ENCODE peak calls at places on chromosomes 6 and 20, in nine cellular contexts. S, V, C, W, K, M, H, E and Q are unnamed samples. For H3K9me3, the result is how much of the 10 kb centered on the place peaks cover.

GRCh38 chr6:2231438-2231837 is 14.0 kb downstream of the GMDS start:
- DNase-seq in S (no peak), V (no peak), C (no peak), W (no peak), K (no peak), M (no peak), H (no peak), E (no peak), Q (no peak)

GRCh38 chr20:3193806-3194616 is 10.5 kb downstream of the DDRGK1 start:
- DNase-seq in S (no peak), V (no peak), C (no peak), W (no peak), K (no peak), M (no peak), H (no peak), E (no peak), Q (peak)

GRCh38 chr20:1423625-1424106 is 30.8 kb upstream of the FKBP1A start:
- DNase-seq in S (peak), V (peak), C (no peak), W (no peak), K (peak), M (peak), H (peak), E (no peak), Q (no peak)

GRCh38 chr6:137968901-137969300 is 101.8 kb downstream of the TNFAIP3 start:
- DNase-seq in S (no peak), V (no peak), C (no peak), W (no peak), K (no peak), M (no peak), H (no peak), E (no peak), Q (no peak)

GRCh38 chr6:161406633-161407032 is 132.8 kb upstream of the AGPAT4 start:
- DNase-seq in S (no peak), V (no peak), C (no peak), W (no peak), K (no peak), M (no peak), H (no peak), E (no peak), Q (no peak)

GRCh38 chr6:74931567-74931966 is 274.3 kb downstream of the COL12A1 start:
- DNase-seq in S (no peak), V (no peak), C (no peak), W (no peak), K (no peak), M (no peak), H (no peak), E (no peak), Q (no peak)

GRCh38 chr6:50077385-50077784 is 27.7 kb upstream of the DEFB112 start:
- DNase-seq in S (no peak), V (no peak), C (no peak), W (no peak), K (no peak), M (no peak), H (no peak), E (no peak), Q (no peak)

GRCh38 chr6:105072799-105073199 is 107.0 kb downstream of the POPDC3 start:
- DNase-seq in S (peak), V (no peak), C (no peak), W (no peak), K (no peak), M (no peak), H (no peak), E (no peak), Q (no peak)

GRCh38 chr20:53927990-53928389 is 142.4 kb downstream of the BCAS1 start:
- DNase-seq in S (no peak), V (no peak), C (no peak), W (no peak), K (no peak), M (no peak), H (no peak), E (no peak), Q (no peak)

GRCh38 chr6:107154131-107154906 is 39.0 kb upstream of the BEND3 start:
- DNase-seq in S (peak), V (no peak), C (no peak), W (no peak), K (no peak), M (no peak), H (peak), E (no peak), Q (no peak)

GRCh38 chr20:32484221-32485125 is 100.7 kb downstream of the NOL4L start:
- DNase-seq in S (no peak), V (peak), C (peak), W (peak), K (peak), M (peak), H (no peak), E (no peak), Q (peak)

GRCh38 chr20:50126662-50127061 is 13.7 kb upstream of the UBE2V1 start:
- DNase-seq in S (no peak), V (no peak), C (no peak), W (peak), K (no peak), M (no peak), H (peak), E (no peak), Q (peak)

GRCh38 chr20:24208652-24209051 is 220.1 kb upstream of the GGTLC1 start:
- DNase-seq in S (peak), V (peak), C (no peak), W (no peak), K (no peak), M (no peak), H (no peak), E (no peak), Q (no peak)

GRCh38 chr6:43144879-43145278 is 26.2 kb upstream of the SRF start:
- DNase-seq in S (no peak), V (no peak), C (no peak), W (no peak), K (no peak), M (no peak), H (no peak), E (no peak), Q (no peak)

GRCh38 chr6:93746892-93747291 is 327.5 kb upstream of the EPHA7 start:
- DNase-seq in S (no peak), V (no peak), C (no peak), W (no peak), K (no peak), M (no peak), H (no peak), E (no peak), Q (no peak)

GRCh38 chr6:151292974-151293373 is 53.2 kb downstream of the AKAP12 start:
- DNase-seq in S (no peak), V (no peak), C (no peak), W (no peak), K (no peak), M (no peak), H (no peak), E (no peak), Q (no peak)

GRCh38 chr6:44061375-44062104 is 65.7 kb downstream of the MRPL14 start:
- DNase-seq in S (no peak), V (no peak), C (no peak), W (no peak), K (no peak), M (no peak), H (no peak), E (no peak), Q (no peak)

GRCh38 chr6:9761220-9761619 is 653.7 kb downstream of the TFAP2A start:
- DNase-seq in S (no peak), V (no peak), C (no peak), W (no peak), K (no peak), M (no peak), H (no peak), E (no peak), Q (no peak)

GRCh38 chr6:116633685-116634084 is 17.4 kb downstream of the RSPH4A start:
- DNase-seq in S (peak), V (no peak), C (no peak), W (no peak), K (no peak), M (no peak), H (peak), E (no peak), Q (no peak)

GRCh38 chr6:148530394-148530923 is 187.8 kb downstream of the SASH1 start:
- DNase-seq in S (no peak), V (peak), C (no peak), W (no peak), K (no peak), M (peak), H (no peak), E (no peak), Q (no peak)

GRCh38 chr6:139409026-139409425 is 34.6 kb upstream of the CITED2 start:
- DNase-seq in S (no peak), V (no peak), C (no peak), W (no peak), K (no peak), M (no peak), H (no peak), E (no peak), Q (no peak)

GRCh38 chr6:32475392-32476206 is 35.9 kb downstream of the HLA-DRA start:
- DNase-seq in S (no peak), V (no peak), C (no peak), W (no peak), K (no peak), M (peak), H (no peak), E (no peak), Q (no peak)

GRCh38 chr20:63284981-63285524 is 7.9 kb upstream of the COL20A1 start:
- DNase-seq in S (no peak), V (no peak), C (no peak), W (peak), K (no peak), M (no peak), H (no peak), E (no peak), Q (no peak)

GRCh38 chr20:17556842-17557674 is 12.8 kb upstream of the DSTN start:
- DNase-seq in S (no peak), V (no peak), C (no peak), W (peak), K (peak), M (peak), H (peak), E (peak), Q (peak)

GRCh38 chr6:105835373-105835772 is 250.8 kb upstream of the PRDM1 start:
- DNase-seq in S (peak), V (peak), C (no peak), W (no peak), K (no peak), M (peak), H (no peak), E (no peak), Q (no peak)

GRCh38 chr6:356828-357251 is 34.7 kb upstream of the IRF4 start:
- DNase-seq in S (no peak), V (no peak), C (no peak), W (no peak), K (no peak), M (no peak), H (no peak), E (no peak), Q (peak)

GRCh38 chr20:4766631-4767030 is 44.9 kb downstream of the PRND start:
- DNase-seq in S (no peak), V (no peak), C (no peak), W (no peak), K (no peak), M (no peak), H (peak), E (no peak), Q (no peak)

GRCh38 chr6:96626749-96627353 is 63.9 kb downstream of the FHL5 start:
- DNase-seq in S (peak), V (peak), C (no peak), W (no peak), K (no peak), M (peak), H (no peak), E (no peak), Q (no peak)
- TF ChIP-seq CTCF in S (peak), V (peak), C (peak), W (peak), K (peak), M (peak), H (peak), E (no peak), Q (peak)

GRCh38 chr6:170179925-170180324 is 111.0 kb downstream of the DLL1 start:
- DNase-seq in S (no peak), V (no peak), C (no peak), W (no peak), K (no peak), M (no peak), H (peak), E (no peak), Q (peak)
- H3K9me3 ChIP-seq in S (under half), V (under half), C (under half), W (under half), K (under half), M (under half), H (under half), E (under half), Q (under half)

GRCh38 chr6:33607784-33608161 is 13.3 kb upstream of the ITPR3 start:
- DNase-seq in S (peak), V (no peak), C (no peak), W (peak), K (peak), M (no peak), H (no peak), E (no peak), Q (no peak)
- TF ChIP-seq CTCF in S (peak), V (peak), C (no peak), W (peak), K (peak), M (no peak), H (no peak), E (no peak), Q (peak)

GRCh38 chr6:125826695-125827463 is 36.1 kb downstream of the NCOA7 start:
- DNase-seq in S (no peak), V (no peak), C (no peak), W (no peak), K (no peak), M (no peak), H (no peak), E (no peak), Q (no peak)
- H3K9me3 ChIP-seq in S (under half), V (under half), C (under half), W (under half), K (under half), M (under half), H (under half), E (under half), Q (under half)

GRCh38 chr20:46011631-46012482 is 3.1 kb downstream of the MMP9 start:
- DNase-seq in S (peak), V (no peak), C (peak), W (peak), K (peak), M (peak), H (peak), E (no peak), Q (peak)
- TF ChIP-seq CTCF in S (peak), V (peak), C (no peak), W (no peak), K (no peak), M (peak), H (no peak), E (no peak), Q (peak)

DNA sequence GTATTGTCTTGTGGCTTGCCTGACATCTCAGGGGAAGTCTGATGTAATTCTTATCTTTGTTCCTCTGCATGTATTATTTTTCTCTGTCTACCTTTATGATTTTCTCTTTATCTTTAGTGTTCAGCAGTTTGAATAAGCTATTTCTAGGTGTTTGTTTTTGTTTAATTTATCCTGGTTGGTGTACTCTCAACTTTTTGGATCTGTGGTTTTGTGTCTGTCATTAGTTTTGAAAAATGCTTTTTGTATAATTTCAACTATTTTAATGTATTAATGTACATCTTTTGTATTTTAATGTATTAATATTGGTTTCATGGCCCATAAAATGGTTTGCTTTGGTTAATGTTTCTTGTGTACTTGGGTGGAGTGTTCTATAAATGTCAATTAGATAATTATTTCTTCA is 15.9 kb upstream of the APCDD1L start:
- DNase-seq in S (no peak), V (no peak), C (no peak), W (no peak), K (no peak), M (no peak), H (no peak), E (no peak), Q (no peak)
- H3K9me3 ChIP-seq in S (under half), V (under half), C (under half), W (under half), K (under half), M (under half), H (under half), E (under half), Q (under half)

DNA sequence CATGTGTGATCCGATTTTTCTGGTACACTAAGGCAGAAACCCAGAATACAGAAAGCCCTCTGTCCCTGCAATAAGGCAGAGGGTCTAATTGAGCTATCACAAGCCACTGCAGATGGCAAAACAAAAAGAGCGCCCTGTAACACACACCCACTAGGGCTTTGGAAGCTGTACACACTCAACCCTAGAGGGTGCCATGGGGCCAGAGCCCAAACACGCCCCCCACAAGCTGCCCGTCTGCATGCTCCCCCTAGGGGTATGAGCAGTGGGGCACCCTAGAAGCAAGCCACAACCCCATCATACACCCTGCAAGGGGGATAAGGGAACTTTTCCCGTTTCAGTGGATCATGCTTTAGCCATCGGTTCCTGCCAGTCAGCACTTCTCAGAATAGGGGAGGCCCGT is 62.2 kb upstream of the PDE10A start:
- DNase-seq in S (no peak), V (no peak), C (no peak), W (no peak), K (no peak), M (no peak), H (no peak), E (no peak), Q (no peak)
- TF ChIP-seq CTCF in S (no peak), V (no peak), C (no peak), W (no peak), K (no peak), M (no peak), H (no peak), E (no peak), Q (no peak)

GRCh38 chr6:118579786-118580185 is 31.7 kb downstream of the PLN start:
- DNase-seq in S (no peak), V (no peak), C (no peak), W (no peak), K (no peak), M (no peak), H (no peak), E (no peak), Q (no peak)
- H3K9me3 ChIP-seq in S (under half), V (under half), C (under half), W (under half), K (under half), M (under half), H (under half), E (under half), Q (under half)